ENCODE peak calls at places on chromosome 3, in four cellular contexts. One of them, this sample, is unnamed.

GRCh38 chr3:133915685-133916639 is 20.3 kb upstream of the RAB6B start:
- DNase-seq in lower leg skin: no peak
- DNase-seq in upper lobe of left lung: no peak
- DNase-seq in A549: no peak
- DNase-seq in this sample: no peak

GRCh38 chr3:71117572-71118247 is 465.8 kb downstream of the FOXP1 start:
- DNase-seq in lower leg skin: no peak
- DNase-seq in upper lobe of left lung: peak; percentile 9
- DNase-seq in A549: no peak
- DNase-seq in this sample: peak; percentile 69

GRCh38 chr3:150605998-150606641 is 3.0 kb downstream of the SELENOT start:
- DNase-seq in lower leg skin: no peak
- DNase-seq in upper lobe of left lung: no peak
- DNase-seq in A549: no peak
- DNase-seq in this sample: no peak

GRCh38 chr3:168417016-168417415 is 321.3 kb upstream of the GOLIM4 start:
- DNase-seq in lower leg skin: no peak
- DNase-seq in upper lobe of left lung: no peak
- DNase-seq in A549: no peak
- DNase-seq in this sample: no peak

GRCh38 chr3:63869929-63870328 is 6.3 kb downstream of the ATXN7 start:
- DNase-seq in lower leg skin: no peak
- DNase-seq in upper lobe of left lung: no peak
- DNase-seq in A549: no peak
- DNase-seq in this sample: no peak

GRCh38 chr3:46692566-46692983 is 904 bp downstream of the ALS2CL start:
- DNase-seq in lower leg skin: peak; percentile 62
- DNase-seq in upper lobe of left lung: peak; percentile 90
- DNase-seq in A549: peak; percentile 67
- DNase-seq in this sample: no peak

GRCh38 chr3:28576590-28577220 is 228.1 kb upstream of the AZI2 start:
- DNase-seq in lower leg skin: no peak
- DNase-seq in upper lobe of left lung: no peak
- DNase-seq in A549: no peak
- DNase-seq in this sample: no peak

GRCh38 chr3:27333843-27334242 is 35.3 kb downstream of the NEK10 start:
- DNase-seq in lower leg skin: no peak
- DNase-seq in upper lobe of left lung: no peak
- DNase-seq in A549: no peak
- DNase-seq in this sample: no peak

GRCh38 chr3:165082632-165083031 is 4.3 kb upstream of the SI start:
- DNase-seq in lower leg skin: no peak
- DNase-seq in upper lobe of left lung: no peak
- DNase-seq in A549: no peak
- DNase-seq in this sample: no peak

GRCh38 chr3:73623996-73624362 is 762 bp downstream of the PDZRN3 start:
- DNase-seq in lower leg skin: no peak
- DNase-seq in upper lobe of left lung: peak; percentile 86
- DNase-seq in A549: no peak
- DNase-seq in this sample: peak; percentile 85

GRCh38 chr3:94573337-94573736 is 510.5 kb downstream of the NSUN3 start:
- DNase-seq in lower leg skin: no peak
- DNase-seq in upper lobe of left lung: no peak
- DNase-seq in A549: no peak
- DNase-seq in this sample: no peak

GRCh38 chr3:54046677-54047214 is 75.6 kb upstream of the CACNA2D3 start:
- DNase-seq in lower leg skin: no peak
- DNase-seq in upper lobe of left lung: no peak
- DNase-seq in A549: peak; percentile 46
- DNase-seq in this sample: no peak

GRCh38 chr3:72217570-72217969 is 432.6 kb upstream of the PROK2 start:
- DNase-seq in lower leg skin: no peak
- DNase-seq in upper lobe of left lung: no peak
- DNase-seq in A549: no peak
- DNase-seq in this sample: no peak

GRCh38 chr3:66036586-66037061 is 2.1 kb downstream of the MAGI1 start:
- DNase-seq in lower leg skin: no peak
- DNase-seq in upper lobe of left lung: peak; percentile 6
- DNase-seq in A549: no peak
- DNase-seq in this sample: peak; percentile 50

GRCh38 chr3:157669403-157669802 is 166.2 kb upstream of the VEPH1 start:
- DNase-seq in lower leg skin: no peak
- DNase-seq in upper lobe of left lung: no peak
- DNase-seq in A549: no peak
- DNase-seq in this sample: no peak

GRCh38 chr3:72567474-72567873 is 280.8 kb downstream of the SHQ1 start:
- DNase-seq in lower leg skin: no peak
- DNase-seq in upper lobe of left lung: no peak
- DNase-seq in A549: no peak
- DNase-seq in this sample: no peak

GRCh38 chr3:20141841-20142240 is 44.2 kb downstream of the SGO1 start:
- DNase-seq in lower leg skin: no peak
- DNase-seq in upper lobe of left lung: no peak
- DNase-seq in A549: no peak
- DNase-seq in this sample: no peak

GRCh38 chr3:149277338-149277813 is 55.7 kb upstream of the CP start:
- DNase-seq in lower leg skin: no peak
- DNase-seq in upper lobe of left lung: no peak
- DNase-seq in A549: peak; percentile 79
- DNase-seq in this sample: peak; percentile 84

GRCh38 chr3:13932578-13933295 is 52.9 kb upstream of the WNT7A start:
- DNase-seq in lower leg skin: no peak
- DNase-seq in upper lobe of left lung: peak; percentile 82
- DNase-seq in A549: no peak
- DNase-seq in this sample: no peak

GRCh38 chr3:14452676-14453367 is 50.4 kb downstream of the SLC6A6 start:
- DNase-seq in lower leg skin: peak; percentile 89
- DNase-seq in upper lobe of left lung: peak; percentile 82
- DNase-seq in A549: peak; percentile 88
- DNase-seq in this sample: peak; percentile 98

GRCh38 chr3:10774129-10774670 is 41.8 kb upstream of the SLC6A11 start:
- DNase-seq in lower leg skin: peak; percentile 4
- DNase-seq in upper lobe of left lung: no peak
- DNase-seq in A549: no peak
- DNase-seq in this sample: no peak

GRCh38 chr3:23240386-23240785 is 37.3 kb downstream of the UBE2E2 start:
- DNase-seq in lower leg skin: no peak
- DNase-seq in upper lobe of left lung: no peak
- DNase-seq in A549: no peak
- DNase-seq in this sample: no peak

GRCh38 chr3:186849392-186849975 is 7.0 kb downstream of the ADIPOQ start:
- DNase-seq in lower leg skin: no peak
- DNase-seq in upper lobe of left lung: no peak
- DNase-seq in A549: peak; percentile 42
- DNase-seq in this sample: peak; percentile 38

GRCh38 chr3:186854146-186854545 is 11.6 kb downstream of the ADIPOQ start:
- DNase-seq in lower leg skin: no peak
- DNase-seq in upper lobe of left lung: no peak
- DNase-seq in A549: no peak
- DNase-seq in this sample: no peak

GRCh38 chr3:186852994-186853393 is 10.5 kb downstream of the ADIPOQ start:
- DNase-seq in lower leg skin: no peak
- DNase-seq in upper lobe of left lung: peak; percentile 40
- DNase-seq in A549: no peak
- DNase-seq in this sample: no peak

GRCh38 chr3:186857743-186858142 is 15.2 kb downstream of the ADIPOQ start:
- DNase-seq in lower leg skin: no peak
- DNase-seq in upper lobe of left lung: no peak
- DNase-seq in A549: no peak
- DNase-seq in this sample: no peak

DNA sequence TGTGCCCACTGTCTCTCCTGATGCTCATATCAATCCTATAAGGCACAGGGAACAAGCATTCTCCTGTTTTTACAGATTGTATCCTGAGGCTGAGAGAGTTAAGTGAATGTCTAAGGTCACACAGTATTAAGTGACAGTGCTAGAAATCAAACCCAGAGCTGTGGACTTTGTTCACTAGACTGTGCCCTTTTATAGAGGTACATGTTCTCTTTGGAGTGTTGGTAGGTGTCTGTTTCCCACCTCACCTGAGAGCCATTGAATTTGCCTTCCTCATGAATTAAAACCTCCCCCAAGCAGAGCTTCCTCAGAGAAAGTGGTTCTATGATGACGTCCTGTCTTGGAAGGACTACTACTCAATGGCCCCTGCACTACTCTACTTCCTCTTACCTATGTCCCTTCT is 12.4 kb downstream of the ADIPOQ start:
- DNase-seq in lower leg skin: no peak
- DNase-seq in upper lobe of left lung: no peak
- DNase-seq in A549: no peak
- DNase-seq in this sample: no peak
- TF ChIP-seq POLR2A in lower leg skin: no peak
- TF ChIP-seq POLR2A in upper lobe of left lung: no peak
- TF ChIP-seq POLR2A in A549: no peak
- TF ChIP-seq POLR2A in this sample: no peak

GRCh38 chr3:51982838-51983577 is at the start of gene ACY1:
- DNase-seq in lower leg skin: peak; percentile 79
- DNase-seq in upper lobe of left lung: peak; percentile 99
- DNase-seq in A549: peak; percentile 84
- DNase-seq in this sample: peak; percentile 81
- TF ChIP-seq POLR2A in lower leg skin: no peak
- TF ChIP-seq POLR2A in upper lobe of left lung: peak; percentile 66
- TF ChIP-seq POLR2A in A549: peak; percentile 43
- TF ChIP-seq POLR2A in this sample: peak; percentile 74

GRCh38 chr3:186909078-186909853 is 21.1 kb upstream of the ST6GAL1 start:
- DNase-seq in lower leg skin: no peak
- DNase-seq in upper lobe of left lung: no peak
- DNase-seq in A549: no peak
- DNase-seq in this sample: no peak
- TF ChIP-seq POLR2A in lower leg skin: no peak
- TF ChIP-seq POLR2A in upper lobe of left lung: no peak
- TF ChIP-seq POLR2A in A549: no peak
- TF ChIP-seq POLR2A in this sample: no peak

DNA sequence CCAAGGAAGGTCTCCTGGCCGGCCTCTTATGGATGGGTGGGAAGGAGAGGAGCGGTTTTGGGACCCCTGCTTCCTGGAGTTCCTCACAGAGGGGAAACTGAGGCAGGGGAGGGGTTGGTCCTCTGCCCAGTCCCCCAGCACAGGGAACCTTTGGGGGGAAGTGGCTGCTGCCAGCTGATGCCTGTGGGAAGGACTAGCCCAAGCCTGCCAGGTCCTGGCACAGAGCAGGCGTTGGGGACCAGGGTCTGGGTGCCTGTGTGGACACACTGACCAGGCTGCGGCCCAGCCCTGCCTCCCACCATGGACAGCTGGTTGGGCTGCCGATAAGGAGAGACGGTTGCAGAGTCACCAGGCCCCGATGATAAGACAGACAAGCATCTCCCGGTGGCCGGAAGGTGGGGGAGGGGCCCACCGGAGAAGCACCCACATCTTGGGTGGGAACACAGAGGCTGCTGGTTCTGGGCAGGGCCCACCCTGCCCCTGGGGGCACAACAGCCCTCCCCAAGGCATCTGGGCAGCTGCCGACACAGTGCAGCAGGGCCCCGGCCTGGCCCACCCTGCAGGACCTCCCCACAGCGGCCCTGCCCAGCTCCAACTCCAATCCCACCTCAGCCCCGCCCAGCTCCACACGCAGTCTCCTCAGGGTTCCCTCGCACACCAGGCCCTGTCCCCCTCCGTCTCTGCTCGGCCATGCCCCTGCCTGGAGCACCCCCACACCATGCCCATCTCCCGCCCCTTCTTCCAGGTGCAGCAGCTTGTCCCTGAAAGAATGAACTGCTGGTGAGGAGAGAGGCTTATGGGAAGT is 50.7 kb downstream of the DNAJB8 start:
- DNase-seq in lower leg skin: peak; percentile 33
- DNase-seq in upper lobe of left lung: peak; percentile 74
- DNase-seq in A549: no peak
- DNase-seq in this sample: no peak
- TF ChIP-seq POLR2A in lower leg skin: no peak
- TF ChIP-seq POLR2A in upper lobe of left lung: no peak
- TF ChIP-seq POLR2A in A549: no peak
- TF ChIP-seq POLR2A in this sample: no peak

GRCh38 chr3:194930439-194931204 is 244.9 kb downstream of the FAM43A start:
- DNase-seq in lower leg skin: no peak
- DNase-seq in upper lobe of left lung: no peak
- DNase-seq in A549: no peak
- DNase-seq in this sample: peak; percentile 46
- TF ChIP-seq POLR2A in lower leg skin: no peak
- TF ChIP-seq POLR2A in upper lobe of left lung: no peak
- TF ChIP-seq POLR2A in A549: no peak
- TF ChIP-seq POLR2A in this sample: no peak

GRCh38 chr3:114624047-114624445 is 330.2 kb downstream of the TIGIT start:
- DNase-seq in lower leg skin: peak; percentile 64
- DNase-seq in upper lobe of left lung: no peak
- DNase-seq in A549: peak; percentile 41
- DNase-seq in this sample: peak; percentile 71

GRCh38 chr3:114623420-114624046 is 329.7 kb downstream of the TIGIT start:
- DNase-seq in lower leg skin: no peak
- DNase-seq in upper lobe of left lung: no peak
- DNase-seq in A549: peak; percentile 27
- DNase-seq in this sample: no peak

GRCh38 chr3:114622001-114622400 is 328.2 kb downstream of the TIGIT start:
- DNase-seq in lower leg skin: no peak
- DNase-seq in upper lobe of left lung: no peak
- DNase-seq in A549: no peak
- DNase-seq in this sample: peak; percentile 34

GRCh38 chr3:114626751-114627150 is 332.9 kb downstream of the TIGIT start:
- DNase-seq in lower leg skin: no peak
- DNase-seq in upper lobe of left lung: no peak
- DNase-seq in A549: no peak
- DNase-seq in this sample: peak; percentile 34

GRCh38 chr3:114624676-114625181 is 330.9 kb downstream of the TIGIT start:
- DNase-seq in lower leg skin: peak; percentile 92
- DNase-seq in upper lobe of left lung: no peak
- DNase-seq in A549: peak; percentile 92
- DNase-seq in this sample: peak; percentile 99
- TF ChIP-seq POLR2A in lower leg skin: no peak
- TF ChIP-seq POLR2A in upper lobe of left lung: no peak
- TF ChIP-seq POLR2A in A549: peak; percentile 38
- TF ChIP-seq POLR2A in this sample: peak; percentile 96

DNA sequence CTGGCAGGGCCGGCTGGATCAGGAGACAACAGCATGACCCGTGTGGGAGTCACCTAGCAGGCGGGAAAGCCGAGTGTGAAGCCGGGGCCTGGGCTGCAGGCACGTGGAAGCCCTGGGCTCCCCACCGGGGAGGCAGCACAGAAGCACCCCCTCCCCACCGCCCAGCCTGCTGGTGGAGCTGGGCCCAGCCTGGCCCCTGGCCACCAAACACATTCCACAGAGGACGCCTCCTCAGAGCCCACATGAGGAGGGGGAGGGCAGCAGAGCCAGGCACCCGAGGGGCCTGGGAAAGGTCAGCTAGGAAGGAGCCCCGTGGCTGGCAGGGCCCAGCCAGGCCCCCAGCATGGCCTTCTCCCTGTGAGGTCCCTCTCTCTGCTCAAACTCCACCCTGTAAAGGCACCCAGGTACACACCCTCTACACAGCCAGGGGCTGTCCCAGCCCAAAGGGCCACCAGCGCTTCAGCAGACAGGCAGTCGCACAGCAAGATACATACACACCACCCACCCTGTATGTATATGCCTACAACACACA is 4.5 kb downstream of the PLXNB1 start:
- DNase-seq in lower leg skin: no peak
- DNase-seq in upper lobe of left lung: no peak
- DNase-seq in A549: no peak
- DNase-seq in this sample: no peak
- TF ChIP-seq POLR2A in lower leg skin: no peak
- TF ChIP-seq POLR2A in upper lobe of left lung: no peak
- TF ChIP-seq POLR2A in A549: no peak
- TF ChIP-seq POLR2A in this sample: no peak

This sample was measured in IMR-90.